ENCODE peak calls at places on chromosomes 11 and 22, in ten cellular contexts. One of them, this sample, is unnamed.

GRCh38 chr11:123454060-123454651 is 24.1 kb downstream of the GRAMD1B start:
- DNase-seq in activated naive CD8-positive, alpha-beta T cell treated with anti-CD3 and anti-CD28 coated beads for 36 hours: peak
- DNase-seq in activated CD4-positive, alpha-beta T cell treated with anti-CD3 and anti-CD28 coated beads for 24 hours: peak
- DNase-seq in RKO: peak
- DNase-seq in NCI-H2029 treated with DMSO at 0.1 percent for 48 hours: peak
- DNase-seq in AML-193: peak
- DNase-seq in GM18507: no peak
- DNase-seq in stimulated activated CD4-positive, alpha-beta T cell treated with anti-CD3 and anti-CD28 coated beads, Interleukin-1b, Interleukin-23, amount 100 ng/mL, for 24 hours: peak
- DNase-seq in fibroblast of pulmonary artery: peak
- DNase-seq in activated CD4-positive, alpha-beta memory T cell treated with anti-CD3 and anti-CD28 coated beads, Interleukin-2, amount 10 ng/mL, durations not matched to agents 7 days and 5 days: peak
- DNase-seq in this sample: no peak

GRCh38 chr11:64227405-64227956 is 1.4 kb downstream of the NUDT22 start:
- DNase-seq in activated naive CD8-positive, alpha-beta T cell treated with anti-CD3 and anti-CD28 coated beads for 36 hours: no peak
- DNase-seq in activated CD4-positive, alpha-beta T cell treated with anti-CD3 and anti-CD28 coated beads for 24 hours: no peak
- DNase-seq in RKO: no peak
- DNase-seq in NCI-H2029 treated with DMSO at 0.1 percent for 48 hours: no peak
- DNase-seq in AML-193: no peak
- DNase-seq in GM18507: no peak
- DNase-seq in stimulated activated CD4-positive, alpha-beta T cell treated with anti-CD3 and anti-CD28 coated beads, Interleukin-1b, Interleukin-23, amount 100 ng/mL, for 24 hours: no peak
- DNase-seq in fibroblast of pulmonary artery: no peak
- DNase-seq in activated CD4-positive, alpha-beta memory T cell treated with anti-CD3 and anti-CD28 coated beads, Interleukin-2, amount 10 ng/mL, durations not matched to agents 7 days and 5 days: no peak
- DNase-seq in this sample: no peak

GRCh38 chr22:35008213-35008612 is 57.7 kb upstream of the ISX start:
- DNase-seq in activated naive CD8-positive, alpha-beta T cell treated with anti-CD3 and anti-CD28 coated beads for 36 hours: no peak
- DNase-seq in activated CD4-positive, alpha-beta T cell treated with anti-CD3 and anti-CD28 coated beads for 24 hours: no peak
- DNase-seq in RKO: no peak
- DNase-seq in NCI-H2029 treated with DMSO at 0.1 percent for 48 hours: no peak
- DNase-seq in AML-193: no peak
- DNase-seq in GM18507: no peak
- DNase-seq in stimulated activated CD4-positive, alpha-beta T cell treated with anti-CD3 and anti-CD28 coated beads, Interleukin-1b, Interleukin-23, amount 100 ng/mL, for 24 hours: no peak
- DNase-seq in fibroblast of pulmonary artery: no peak
- DNase-seq in activated CD4-positive, alpha-beta memory T cell treated with anti-CD3 and anti-CD28 coated beads, Interleukin-2, amount 10 ng/mL, durations not matched to agents 7 days and 5 days: no peak
- DNase-seq in this sample: no peak

GRCh38 chr22:39453765-39454378 is 2.9 kb upstream of the MGAT3 start:
- DNase-seq in activated naive CD8-positive, alpha-beta T cell treated with anti-CD3 and anti-CD28 coated beads for 36 hours: no peak
- DNase-seq in activated CD4-positive, alpha-beta T cell treated with anti-CD3 and anti-CD28 coated beads for 24 hours: no peak
- DNase-seq in RKO: no peak
- DNase-seq in NCI-H2029 treated with DMSO at 0.1 percent for 48 hours: no peak
- DNase-seq in AML-193: no peak
- DNase-seq in GM18507: no peak
- DNase-seq in stimulated activated CD4-positive, alpha-beta T cell treated with anti-CD3 and anti-CD28 coated beads, Interleukin-1b, Interleukin-23, amount 100 ng/mL, for 24 hours: no peak
- DNase-seq in fibroblast of pulmonary artery: peak
- DNase-seq in activated CD4-positive, alpha-beta memory T cell treated with anti-CD3 and anti-CD28 coated beads, Interleukin-2, amount 10 ng/mL, durations not matched to agents 7 days and 5 days: no peak
- DNase-seq in this sample: no peak

GRCh38 chr11:70641366-70641765 is 243.0 kb downstream of the CTTN start:
- DNase-seq in activated naive CD8-positive, alpha-beta T cell treated with anti-CD3 and anti-CD28 coated beads for 36 hours: no peak
- DNase-seq in activated CD4-positive, alpha-beta T cell treated with anti-CD3 and anti-CD28 coated beads for 24 hours: no peak
- DNase-seq in RKO: no peak
- DNase-seq in NCI-H2029 treated with DMSO at 0.1 percent for 48 hours: no peak
- DNase-seq in AML-193: no peak
- DNase-seq in GM18507: no peak
- DNase-seq in stimulated activated CD4-positive, alpha-beta T cell treated with anti-CD3 and anti-CD28 coated beads, Interleukin-1b, Interleukin-23, amount 100 ng/mL, for 24 hours: no peak
- DNase-seq in fibroblast of pulmonary artery: no peak
- DNase-seq in activated CD4-positive, alpha-beta memory T cell treated with anti-CD3 and anti-CD28 coated beads, Interleukin-2, amount 10 ng/mL, durations not matched to agents 7 days and 5 days: no peak
- DNase-seq in this sample: no peak

GRCh38 chr11:70135142-70136132 is 57.3 kb downstream of the ANO1 start:
- DNase-seq in activated naive CD8-positive, alpha-beta T cell treated with anti-CD3 and anti-CD28 coated beads for 36 hours: no peak
- DNase-seq in activated CD4-positive, alpha-beta T cell treated with anti-CD3 and anti-CD28 coated beads for 24 hours: no peak
- DNase-seq in RKO: no peak
- DNase-seq in NCI-H2029 treated with DMSO at 0.1 percent for 48 hours: no peak
- DNase-seq in AML-193: no peak
- DNase-seq in GM18507: no peak
- DNase-seq in stimulated activated CD4-positive, alpha-beta T cell treated with anti-CD3 and anti-CD28 coated beads, Interleukin-1b, Interleukin-23, amount 100 ng/mL, for 24 hours: no peak
- DNase-seq in fibroblast of pulmonary artery: peak
- DNase-seq in activated CD4-positive, alpha-beta memory T cell treated with anti-CD3 and anti-CD28 coated beads, Interleukin-2, amount 10 ng/mL, durations not matched to agents 7 days and 5 days: no peak
- DNase-seq in this sample: no peak

GRCh38 chr11:113907155-113907554 is 2.6 kb downstream of the HTR3B start:
- DNase-seq in activated naive CD8-positive, alpha-beta T cell treated with anti-CD3 and anti-CD28 coated beads for 36 hours: no peak
- DNase-seq in activated CD4-positive, alpha-beta T cell treated with anti-CD3 and anti-CD28 coated beads for 24 hours: no peak
- DNase-seq in RKO: no peak
- DNase-seq in NCI-H2029 treated with DMSO at 0.1 percent for 48 hours: no peak
- DNase-seq in AML-193: no peak
- DNase-seq in GM18507: no peak
- DNase-seq in stimulated activated CD4-positive, alpha-beta T cell treated with anti-CD3 and anti-CD28 coated beads, Interleukin-1b, Interleukin-23, amount 100 ng/mL, for 24 hours: no peak
- DNase-seq in fibroblast of pulmonary artery: no peak
- DNase-seq in activated CD4-positive, alpha-beta memory T cell treated with anti-CD3 and anti-CD28 coated beads, Interleukin-2, amount 10 ng/mL, durations not matched to agents 7 days and 5 days: no peak
- DNase-seq in this sample: no peak

GRCh38 chr11:46361283-46362145 is 14.3 kb downstream of the DGKZ start:
- DNase-seq in activated naive CD8-positive, alpha-beta T cell treated with anti-CD3 and anti-CD28 coated beads for 36 hours: peak
- DNase-seq in activated CD4-positive, alpha-beta T cell treated with anti-CD3 and anti-CD28 coated beads for 24 hours: peak
- DNase-seq in RKO: no peak
- DNase-seq in NCI-H2029 treated with DMSO at 0.1 percent for 48 hours: no peak
- DNase-seq in AML-193: peak
- DNase-seq in GM18507: peak
- DNase-seq in stimulated activated CD4-positive, alpha-beta T cell treated with anti-CD3 and anti-CD28 coated beads, Interleukin-1b, Interleukin-23, amount 100 ng/mL, for 24 hours: peak
- DNase-seq in fibroblast of pulmonary artery: peak
- DNase-seq in activated CD4-positive, alpha-beta memory T cell treated with anti-CD3 and anti-CD28 coated beads, Interleukin-2, amount 10 ng/mL, durations not matched to agents 7 days and 5 days: peak
- DNase-seq in this sample: peak

GRCh38 chr11:1218788-1219445 is 3.9 kb upstream of the MUC5B start:
- DNase-seq in activated naive CD8-positive, alpha-beta T cell treated with anti-CD3 and anti-CD28 coated beads for 36 hours: no peak
- DNase-seq in activated CD4-positive, alpha-beta T cell treated with anti-CD3 and anti-CD28 coated beads for 24 hours: no peak
- DNase-seq in RKO: no peak
- DNase-seq in NCI-H2029 treated with DMSO at 0.1 percent for 48 hours: no peak
- DNase-seq in AML-193: no peak
- DNase-seq in GM18507: no peak
- DNase-seq in stimulated activated CD4-positive, alpha-beta T cell treated with anti-CD3 and anti-CD28 coated beads, Interleukin-1b, Interleukin-23, amount 100 ng/mL, for 24 hours: no peak
- DNase-seq in fibroblast of pulmonary artery: no peak
- DNase-seq in activated CD4-positive, alpha-beta memory T cell treated with anti-CD3 and anti-CD28 coated beads, Interleukin-2, amount 10 ng/mL, durations not matched to agents 7 days and 5 days: no peak
- DNase-seq in this sample: no peak

GRCh38 chr11:84247931-84248330 is 961.8 kb upstream of the CCDC90B start:
- DNase-seq in activated naive CD8-positive, alpha-beta T cell treated with anti-CD3 and anti-CD28 coated beads for 36 hours: no peak
- DNase-seq in activated CD4-positive, alpha-beta T cell treated with anti-CD3 and anti-CD28 coated beads for 24 hours: no peak
- DNase-seq in RKO: no peak
- DNase-seq in NCI-H2029 treated with DMSO at 0.1 percent for 48 hours: no peak
- DNase-seq in AML-193: no peak
- DNase-seq in GM18507: no peak
- DNase-seq in stimulated activated CD4-positive, alpha-beta T cell treated with anti-CD3 and anti-CD28 coated beads, Interleukin-1b, Interleukin-23, amount 100 ng/mL, for 24 hours: no peak
- DNase-seq in fibroblast of pulmonary artery: peak
- DNase-seq in activated CD4-positive, alpha-beta memory T cell treated with anti-CD3 and anti-CD28 coated beads, Interleukin-2, amount 10 ng/mL, durations not matched to agents 7 days and 5 days: no peak
- DNase-seq in this sample: no peak

GRCh38 chr11:122668562-122669090 is 13.1 kb downstream of the UBASH3B start:
- DNase-seq in activated naive CD8-positive, alpha-beta T cell treated with anti-CD3 and anti-CD28 coated beads for 36 hours: no peak
- DNase-seq in activated CD4-positive, alpha-beta T cell treated with anti-CD3 and anti-CD28 coated beads for 24 hours: no peak
- DNase-seq in RKO: peak
- DNase-seq in NCI-H2029 treated with DMSO at 0.1 percent for 48 hours: peak
- DNase-seq in AML-193: no peak
- DNase-seq in GM18507: no peak
- DNase-seq in stimulated activated CD4-positive, alpha-beta T cell treated with anti-CD3 and anti-CD28 coated beads, Interleukin-1b, Interleukin-23, amount 100 ng/mL, for 24 hours: no peak
- DNase-seq in fibroblast of pulmonary artery: peak
- DNase-seq in activated CD4-positive, alpha-beta memory T cell treated with anti-CD3 and anti-CD28 coated beads, Interleukin-2, amount 10 ng/mL, durations not matched to agents 7 days and 5 days: no peak
- DNase-seq in this sample: no peak

GRCh38 chr22:40729284-40729683 is 50.0 kb downstream of the MCHR1 start:
- DNase-seq in activated naive CD8-positive, alpha-beta T cell treated with anti-CD3 and anti-CD28 coated beads for 36 hours: no peak
- DNase-seq in activated CD4-positive, alpha-beta T cell treated with anti-CD3 and anti-CD28 coated beads for 24 hours: no peak
- DNase-seq in RKO: no peak
- DNase-seq in NCI-H2029 treated with DMSO at 0.1 percent for 48 hours: no peak
- DNase-seq in AML-193: no peak
- DNase-seq in GM18507: no peak
- DNase-seq in stimulated activated CD4-positive, alpha-beta T cell treated with anti-CD3 and anti-CD28 coated beads, Interleukin-1b, Interleukin-23, amount 100 ng/mL, for 24 hours: no peak
- DNase-seq in fibroblast of pulmonary artery: no peak
- DNase-seq in activated CD4-positive, alpha-beta memory T cell treated with anti-CD3 and anti-CD28 coated beads, Interleukin-2, amount 10 ng/mL, durations not matched to agents 7 days and 5 days: no peak
- DNase-seq in this sample: no peak

GRCh38 chr22:40679249-40679963 is at the start of gene MCHR1:
- DNase-seq in activated naive CD8-positive, alpha-beta T cell treated with anti-CD3 and anti-CD28 coated beads for 36 hours: peak
- DNase-seq in activated CD4-positive, alpha-beta T cell treated with anti-CD3 and anti-CD28 coated beads for 24 hours: no peak
- DNase-seq in RKO: no peak
- DNase-seq in NCI-H2029 treated with DMSO at 0.1 percent for 48 hours: no peak
- DNase-seq in AML-193: no peak
- DNase-seq in GM18507: no peak
- DNase-seq in stimulated activated CD4-positive, alpha-beta T cell treated with anti-CD3 and anti-CD28 coated beads, Interleukin-1b, Interleukin-23, amount 100 ng/mL, for 24 hours: no peak
- DNase-seq in fibroblast of pulmonary artery: no peak
- DNase-seq in activated CD4-positive, alpha-beta memory T cell treated with anti-CD3 and anti-CD28 coated beads, Interleukin-2, amount 10 ng/mL, durations not matched to agents 7 days and 5 days: no peak
- DNase-seq in this sample: no peak